ENCODE peak calls at places on chromosomes 6 and 20, in ten cellular contexts. U is cardiac muscle cell; W is naive thymus-derived CD4-positive, alpha-beta T cell; X is heart left ventricle; M is astrocyte of the cerebellum; N is stomach; A is hepatocyte; R is mucosa of descending colon; V is cardiac fibroblast; F is heart right ventricle. G is an unnamed sample.

GRCh38 chr20:24472426-24472825 is 3.0 kb downstream of the SYNDIG1 start:
- DNase-seq in U (no peak), W (no peak), X (no peak), M (no peak), N (no peak), A (no peak), R (no peak), V (no peak), F (no peak), G (no peak)

GRCh38 chr6:136066005-136066404 is 184.1 kb downstream of the MTFR2 start:
- DNase-seq in U (peak), W (no peak), X (no peak), M (no peak), N (no peak), A (no peak), R (no peak), V (peak), F (no peak), G (peak)

GRCh38 chr6:90286884-90287488 is 9.7 kb downstream of the BACH2 start:
- DNase-seq in U (peak), W (no peak), X (no peak), M (no peak), N (peak), A (peak), R (peak), V (peak), F (no peak), G (no peak)

GRCh38 chr6:167968091-167968490 is 29.4 kb upstream of the KIF25 start:
- DNase-seq in U (no peak), W (no peak), X (no peak), M (no peak), N (no peak), A (no peak), R (peak), V (peak), F (no peak), G (no peak)

GRCh38 chr6:111478064-111478476 is 4.9 kb downstream of the REV3L start:
- DNase-seq in U (peak), W (no peak), X (no peak), M (no peak), N (no peak), A (no peak), R (no peak), V (peak), F (no peak), G (peak)

GRCh38 chr6:45543298-45544235 is 165.8 kb upstream of the SUPT3H start:
- DNase-seq in U (peak), W (no peak), X (no peak), M (no peak), N (no peak), A (no peak), R (no peak), V (peak), F (no peak), G (peak)

GRCh38 chr6:68468244-68468884 is 166.7 kb upstream of the ADGRB3 start:
- DNase-seq in U (peak), W (no peak), X (no peak), M (no peak), N (no peak), A (no peak), R (no peak), V (peak), F (no peak), G (no peak)

GRCh38 chr6:43274916-43275597 is 23.0 kb upstream of the SLC22A7 start:
- DNase-seq in U (no peak), W (peak), X (no peak), M (no peak), N (peak), A (peak), R (peak), V (no peak), F (no peak), G (peak)

GRCh38 chr6:105373481-105373880 is 29.4 kb downstream of the PREP start:
- DNase-seq in U (no peak), W (no peak), X (no peak), M (no peak), N (no peak), A (no peak), R (no peak), V (no peak), F (no peak), G (no peak)

GRCh38 chr6:34274129-34274528 is 25.3 kb upstream of the SMIM29 start:
- DNase-seq in U (no peak), W (no peak), X (no peak), M (no peak), N (no peak), A (no peak), R (no peak), V (no peak), F (no peak), G (no peak)

GRCh38 chr6:126188271-126188909 is 151.5 kb upstream of the CENPW start:
- DNase-seq in U (peak), W (no peak), X (no peak), M (peak), N (no peak), A (no peak), R (no peak), V (peak), F (no peak), G (peak)

GRCh38 chr20:38763616-38764015 is 15.4 kb downstream of the ACTR5 start:
- DNase-seq in U (no peak), W (no peak), X (no peak), M (no peak), N (no peak), A (no peak), R (no peak), V (no peak), F (no peak), G (no peak)

GRCh38 chr20:25991051-25991755 is 294.6 kb upstream of the ZNF337 start:
- DNase-seq in U (no peak), W (no peak), X (no peak), M (no peak), N (no peak), A (no peak), R (no peak), V (no peak), F (no peak), G (no peak)

GRCh38 chr20:4951299-4951698 is 50.0 kb downstream of the SLC23A2 start:
- DNase-seq in U (peak), W (no peak), X (no peak), M (peak), N (no peak), A (peak), R (no peak), V (peak), F (no peak), G (peak)

GRCh38 chr20:35305682-35306556 is 13.7 kb upstream of the FAM83C start:
- DNase-seq in U (peak), W (no peak), X (no peak), M (peak), N (peak), A (peak), R (no peak), V (peak), F (no peak), G (peak)

GRCh38 chr6:82365011-82365751 is 1.6 kb downstream of the TPBG start:
- DNase-seq in U (peak), W (no peak), X (peak), M (no peak), N (peak), A (peak), R (peak), V (peak), F (peak), G (peak)

GRCh38 chr6:105868823-105869460 is 217.2 kb upstream of the PRDM1 start:
- DNase-seq in U (no peak), W (no peak), X (no peak), M (no peak), N (no peak), A (no peak), R (no peak), V (no peak), F (no peak), G (no peak)

GRCh38 chr20:37386505-37387201 is 40.7 kb downstream of the SRC start:
- DNase-seq in U (no peak), W (no peak), X (no peak), M (no peak), N (no peak), A (peak), R (no peak), V (no peak), F (no peak), G (no peak)

GRCh38 chr6:149060300-149060984 is 257.1 kb upstream of the TAB2 start:
- DNase-seq in U (peak), W (peak), X (peak), M (no peak), N (no peak), A (no peak), R (peak), V (peak), F (peak), G (no peak)

GRCh38 chr20:51043811-51044210 is 20.9 kb upstream of the KCNG1 start:
- DNase-seq in U (no peak), W (no peak), X (no peak), M (no peak), N (no peak), A (no peak), R (no peak), V (peak), F (no peak), G (peak)

GRCh38 chr6:163239572-163240340 is 174.8 kb upstream of the QKI start:
- DNase-seq in U (no peak), W (no peak), X (no peak), M (no peak), N (no peak), A (no peak), R (no peak), V (no peak), F (no peak), G (no peak)

GRCh38 chr6:37283786-37284185 is 25.8 kb upstream of the TMEM217 start:
- DNase-seq in U (peak), W (no peak), X (peak), M (no peak), N (peak), A (no peak), R (peak), V (no peak), F (peak), G (peak)

GRCh38 chr6:131862486-131862885 is 54.7 kb downstream of the ENPP1 start:
- DNase-seq in U (no peak), W (no peak), X (no peak), M (no peak), N (no peak), A (peak), R (peak), V (no peak), F (no peak), G (no peak)

GRCh38 chr6:37242429-37243052 is 15.0 kb upstream of the TBC1D22B start:
- DNase-seq in U (peak), W (no peak), X (peak), M (peak), N (no peak), A (peak), R (peak), V (peak), F (no peak), G (peak)

GRCh38 chr20:1983311-1983710 is 10.5 kb downstream of the PDYN start:
- DNase-seq in U (no peak), W (no peak), X (no peak), M (no peak), N (no peak), A (no peak), R (peak), V (no peak), F (no peak), G (no peak)

GRCh38 chr6:36335465-36336209 is 1.1 kb downstream of the BNIP5 start:
- DNase-seq in U (no peak), W (no peak), X (no peak), M (no peak), N (no peak), A (no peak), R (no peak), V (no peak), F (no peak), G (no peak)

GRCh38 chr6:15654250-15654649 is 8.6 kb downstream of the DTNBP1 start:
- DNase-seq in U (no peak), W (no peak), X (no peak), M (no peak), N (no peak), A (no peak), R (no peak), V (no peak), F (no peak), G (no peak)

GRCh38 chr6:115474443-115475041 is 586.1 kb downstream of the FRK start:
- DNase-seq in U (no peak), W (no peak), X (no peak), M (no peak), N (no peak), A (no peak), R (no peak), V (no peak), F (no peak), G (no peak)

GRCh38 chr6:21144928-21145327 is 448.6 kb upstream of the SOX4 start:
- DNase-seq in U (no peak), W (no peak), X (no peak), M (no peak), N (no peak), A (no peak), R (no peak), V (no peak), F (no peak), G (no peak)

GRCh38 chr20:10735195-10735949 is 61.6 kb upstream of the JAG1 start:
- DNase-seq in U (no peak), W (no peak), X (no peak), M (no peak), N (no peak), A (no peak), R (no peak), V (no peak), F (no peak), G (no peak)

GRCh38 chr6:21679761-21680265 is 86.3 kb downstream of the SOX4 start:
- DNase-seq in U (peak), W (no peak), X (no peak), M (peak), N (no peak), A (peak), R (no peak), V (peak), F (no peak), G (peak)

GRCh38 chr20:23856736-23857135 is 22.8 kb downstream of the CST5 start:
- DNase-seq in U (no peak), W (no peak), X (no peak), M (no peak), N (no peak), A (no peak), R (no peak), V (no peak), F (no peak), G (no peak)

GRCh38 chr20:51306081-51306480 is 236.4 kb downstream of the NFATC2 start:
- DNase-seq in U (no peak), W (no peak), X (no peak), M (no peak), N (no peak), A (no peak), R (no peak), V (no peak), F (no peak), G (no peak)

GRCh38 chr6:16064687-16065086 is 64.2 kb upstream of the MYLIP start:
- DNase-seq in U (no peak), W (no peak), X (no peak), M (no peak), N (no peak), A (no peak), R (no peak), V (no peak), F (no peak), G (no peak)

GRCh38 chr20:58514321-58515239 is 619 bp downstream of the APCDD1L start:
- DNase-seq in U (peak), W (no peak), X (no peak), M (no peak), N (no peak), A (no peak), R (no peak), V (peak), F (no peak), G (peak)

GRCh38 chr6:153170511-153170910 is 39.4 kb upstream of the RGS17 start:
- DNase-seq in U (peak), W (no peak), X (no peak), M (no peak), N (no peak), A (no peak), R (no peak), V (peak), F (no peak), G (no peak)

GRCh38 chr6:108697646-108698161 is 137.0 kb downstream of the FOXO3 start:
- DNase-seq in U (peak), W (no peak), X (peak), M (peak), N (no peak), A (no peak), R (no peak), V (peak), F (peak), G (no peak)

GRCh38 chr6:32668226-32668747 is 1.8 kb upstream of the HLA-DQB1 start:
- DNase-seq in U (peak), W (peak), X (peak), M (no peak), N (peak), A (peak), R (peak), V (no peak), F (no peak), G (no peak)

GRCh38 chr20:53677447-53678314 is 84.0 kb upstream of the ZNF217 start:
- DNase-seq in U (peak), W (peak), X (peak), M (no peak), N (peak), A (peak), R (peak), V (peak), F (no peak), G (peak)

GRCh38 chr6:31573239-31574105 is 1.4 kb downstream of the LTA start:
- DNase-seq in U (no peak), W (no peak), X (no peak), M (no peak), N (no peak), A (no peak), R (no peak), V (no peak), F (no peak), G (no peak)

GRCh38 chr6:31574106-31575061 is 981 bp upstream of the TNF start:
- DNase-seq in U (no peak), W (no peak), X (no peak), M (no peak), N (no peak), A (no peak), R (no peak), V (no peak), F (no peak), G (no peak)

GRCh38 chr6:31575952-31576684 is 753 bp downstream of the TNF start:
- DNase-seq in U (no peak), W (no peak), X (no peak), M (no peak), N (no peak), A (no peak), R (no peak), V (peak), F (no peak), G (no peak)

GRCh38 chr6:31576897-31577341 is 1.6 kb downstream of the TNF start:
- DNase-seq in U (no peak), W (no peak), X (no peak), M (no peak), N (peak), A (no peak), R (no peak), V (no peak), F (no peak), G (no peak)

GRCh38 chr6:31575335-31575901 is at the start of gene TNF:
- DNase-seq in U (no peak), W (peak), X (peak), M (no peak), N (peak), A (no peak), R (peak), V (peak), F (no peak), G (no peak)
- H3K4me3 ChIP-seq in U (no peak), W (peak), X (peak), M (no peak), N (peak), A (no peak), R (peak), V (no peak), F (peak), G (no peak)

GRCh38 chr20:44008806-44009678 is 94.4 kb downstream of the TOX2 start:
- DNase-seq in U (no peak), W (no peak), X (no peak), M (no peak), N (no peak), A (no peak), R (no peak), V (no peak), F (no peak), G (no peak)

GRCh38 chr20:44009679-44009992 is 95.0 kb downstream of the TOX2 start:
- DNase-seq in U (no peak), W (no peak), X (no peak), M (no peak), N (no peak), A (no peak), R (no peak), V (no peak), F (no peak), G (no peak)

GRCh38 chr20:44012466-44013226 is 98.0 kb downstream of the TOX2 start:
- DNase-seq in U (no peak), W (no peak), X (no peak), M (no peak), N (no peak), A (no peak), R (no peak), V (no peak), F (no peak), G (no peak)

GRCh38 chr20:44010162-44010704 is 95.6 kb downstream of the TOX2 start:
- DNase-seq in U (no peak), W (no peak), X (no peak), M (no peak), N (no peak), A (no peak), R (no peak), V (no peak), F (no peak), G (no peak)

DNA sequence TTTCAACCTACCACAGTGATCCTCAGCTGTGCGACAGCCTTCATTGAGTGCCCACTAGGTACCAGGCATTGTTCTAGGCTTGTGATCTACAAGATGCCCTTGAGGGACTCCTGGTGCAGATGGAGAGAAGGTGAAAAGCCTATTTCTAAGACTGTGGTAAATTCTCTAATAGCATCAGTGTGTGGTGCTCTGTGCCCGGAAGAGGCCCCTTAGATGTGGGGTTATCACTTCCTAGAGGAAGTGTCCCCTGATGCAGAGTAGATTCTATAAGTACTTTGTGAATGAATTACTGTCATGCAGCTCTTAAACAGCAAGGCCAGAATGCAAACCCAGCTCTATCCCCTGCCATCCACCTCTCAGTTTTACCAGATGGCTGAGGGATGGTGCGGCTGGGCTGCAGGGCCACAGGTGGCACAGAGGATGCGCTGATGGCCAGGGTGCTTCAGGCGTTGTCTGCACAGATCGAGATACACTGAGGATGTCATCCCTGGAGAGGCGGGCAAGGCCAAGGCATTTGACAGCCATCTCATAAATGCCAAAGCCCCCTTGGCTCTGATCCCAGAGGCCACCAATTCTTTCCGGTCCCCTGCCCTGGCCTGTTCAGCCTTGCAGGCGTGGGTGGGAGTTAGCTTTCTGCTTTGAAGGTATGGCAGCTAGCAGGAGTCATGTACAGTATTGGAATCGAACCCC is 96.7 kb downstream of the TOX2 start:
- DNase-seq in U (no peak), W (peak), X (no peak), M (no peak), N (no peak), A (no peak), R (no peak), V (no peak), F (no peak), G (no peak)
- H3K4me3 ChIP-seq in U (no peak), W (peak), X (no peak), M (no peak), N (no peak), A (no peak), R (no peak), V (no peak), F (no peak), G (no peak)

GRCh38 chr20:49941456-49941855 is 5.3 kb downstream of the RNF114 start:
- DNase-seq in U (no peak), W (no peak), X (no peak), M (no peak), N (no peak), A (no peak), R (no peak), V (no peak), F (no peak), G (no peak)
- H3K4me3 ChIP-seq in U (no peak), W (no peak), X (no peak), M (no peak), N (no peak), A (no peak), R (no peak), V (no peak), F (no peak), G (no peak)

GRCh38 chr20:63205896-63206295 is 10.0 kb downstream of the YTHDF1 start:
- DNase-seq in U (no peak), W (no peak), X (no peak), M (no peak), N (no peak), A (no peak), R (no peak), V (no peak), F (no peak), G (no peak)
- H3K4me3 ChIP-seq in U (no peak), W (no peak), X (no peak), M (no peak), N (no peak), A (no peak), R (no peak), V (no peak), F (no peak), G (no peak)

DNA sequence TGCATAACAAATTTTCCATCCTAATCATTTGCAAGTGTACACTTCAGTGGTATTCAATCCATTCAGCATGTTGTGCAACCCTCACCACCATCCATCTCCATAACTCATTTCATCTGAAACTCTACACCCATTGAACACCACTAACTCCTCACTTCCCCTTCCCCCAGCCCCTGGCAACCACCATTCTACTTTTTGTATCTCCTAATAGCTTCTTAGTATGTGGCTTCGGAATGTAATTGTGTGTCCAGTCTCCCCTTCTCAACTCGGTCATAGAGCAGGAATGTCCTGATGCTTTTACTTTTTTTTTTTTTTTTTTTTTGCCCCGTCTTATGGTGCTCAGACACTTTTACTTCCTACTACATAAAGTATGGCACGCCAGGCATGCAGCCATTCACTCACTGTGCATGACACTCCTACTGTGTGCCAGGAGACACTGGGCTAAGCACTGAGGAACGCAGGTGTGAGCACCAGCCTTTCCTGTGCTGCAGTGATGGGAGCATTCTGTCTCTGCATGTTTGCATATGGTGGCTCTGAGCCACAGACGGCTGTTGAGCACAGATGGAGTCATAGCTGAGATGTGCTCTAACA is 15.3 kb downstream of the HCK start:
- DNase-seq in U (peak), W (no peak), X (no peak), M (peak), N (no peak), A (no peak), R (no peak), V (peak), F (no peak), G (peak)
- H3K4me3 ChIP-seq in U (no peak), W (no peak), X (no peak), M (no peak), N (no peak), A (no peak), R (no peak), V (no peak), F (no peak), G (no peak)